ENCODE peak calls at places on chromosomes 7 and 10, in seven cellular contexts. G is cardiac muscle cell, P is cardiac fibroblast, Y is GM12865, O is fibroblast of the aortic adventitia, M is transverse colon, W is PC-3. Z is an unnamed sample.

GRCh38 chr10:116385311-116385710 is 42.3 kb upstream of the PNLIPRP3 start:
- DNase-seq in G (no peak), P (no peak), Y (peak), O (no peak), M (no peak), W (no peak), Z (no peak)

GRCh38 chr10:63137306-63137705 is 4.2 kb downstream of the NRBF2 start:
- DNase-seq in G (no peak), P (peak), Y (peak), O (no peak), M (no peak), W (no peak), Z (peak)

GRCh38 chr10:110006358-110007170 is 1.2 kb upstream of the ADD3 start:
- DNase-seq in G (peak), P (peak), Y (no peak), O (peak), M (peak), W (no peak), Z (peak)

GRCh38 chr10:59623100-59623822 is 86.4 kb downstream of the SLC16A9 start:
- DNase-seq in G (no peak), P (peak), Y (peak), O (no peak), M (no peak), W (no peak), Z (no peak)

GRCh38 chr7:138875794-138876193 is 77.8 kb upstream of the ATP6V0A4 start:
- DNase-seq in G (no peak), P (peak), Y (no peak), O (peak), M (no peak), W (peak), Z (peak)

GRCh38 chr7:137953692-137954470 is 48.0 kb downstream of the CREB3L2 start:
- DNase-seq in G (no peak), P (peak), Y (peak), O (peak), M (peak), W (peak), Z (peak)

GRCh38 chr10:48525113-48525512 is 79.8 kb downstream of the ARHGAP22 start:
- DNase-seq in G (no peak), P (no peak), Y (no peak), O (no peak), M (no peak), W (no peak), Z (no peak)

GRCh38 chr10:44069573-44069972 is 315.3 kb downstream of the CXCL12 start:
- DNase-seq in G (no peak), P (peak), Y (no peak), O (peak), M (no peak), W (no peak), Z (no peak)

GRCh38 chr7:3065724-3066143 is 22.1 kb upstream of the CARD11 start:
- DNase-seq in G (peak), P (peak), Y (peak), O (peak), M (peak), W (peak), Z (peak)

GRCh38 chr10:63703113-63703670 is 182.0 kb downstream of the REEP3 start:
- DNase-seq in G (no peak), P (peak), Y (peak), O (peak), M (no peak), W (peak), Z (peak)

GRCh38 chr10:98367626-98368451 is 47.1 kb downstream of the PYROXD2 start:
- DNase-seq in G (no peak), P (no peak), Y (no peak), O (no peak), M (no peak), W (no peak), Z (no peak)

GRCh38 chr10:929965-930364 is 1.5 kb downstream of the LARP4B start:
- DNase-seq in G (no peak), P (no peak), Y (peak), O (no peak), M (no peak), W (no peak), Z (no peak)

GRCh38 chr10:80158598-80159127 is 26.1 kb downstream of the PLAC9 start:
- DNase-seq in G (no peak), P (peak), Y (no peak), O (peak), M (peak), W (peak), Z (peak)

GRCh38 chr7:40866601-40867000 is 731.8 kb downstream of the SUGCT start:
- DNase-seq in G (peak), P (peak), Y (no peak), O (peak), M (no peak), W (no peak), Z (peak)
- H3K4me3 ChIP-seq in G (no peak), P (no peak), Y (no peak), O (no peak), M (no peak), W (no peak), Z (no peak)

DNA sequence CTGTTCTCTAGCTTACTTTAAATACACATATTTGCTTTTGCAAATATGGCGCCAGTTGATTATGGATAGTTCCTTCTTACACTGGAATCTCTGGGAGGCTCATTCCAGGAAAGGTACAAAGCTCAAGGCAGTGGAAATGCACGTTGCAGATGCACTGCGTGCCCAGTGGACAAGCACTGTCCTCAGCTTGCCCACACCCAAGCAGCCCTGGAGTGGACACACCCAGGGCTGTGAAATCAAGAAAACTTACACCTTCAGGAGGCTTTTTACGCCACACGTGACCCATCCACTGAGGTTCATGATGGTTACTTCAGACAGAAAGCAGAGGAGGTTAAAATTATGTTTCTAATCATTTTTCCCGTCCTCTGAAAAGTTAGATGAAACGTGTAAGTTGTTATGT is 248.5 kb downstream of the VTI1A start:
- DNase-seq in G (no peak), P (no peak), Y (no peak), O (no peak), M (peak), W (no peak), Z (no peak)
- TF ChIP-seq CTCF in G (no peak), P (no peak), Y (no peak), O (no peak), M (no peak), W (no peak), Z (no peak)

DNA sequence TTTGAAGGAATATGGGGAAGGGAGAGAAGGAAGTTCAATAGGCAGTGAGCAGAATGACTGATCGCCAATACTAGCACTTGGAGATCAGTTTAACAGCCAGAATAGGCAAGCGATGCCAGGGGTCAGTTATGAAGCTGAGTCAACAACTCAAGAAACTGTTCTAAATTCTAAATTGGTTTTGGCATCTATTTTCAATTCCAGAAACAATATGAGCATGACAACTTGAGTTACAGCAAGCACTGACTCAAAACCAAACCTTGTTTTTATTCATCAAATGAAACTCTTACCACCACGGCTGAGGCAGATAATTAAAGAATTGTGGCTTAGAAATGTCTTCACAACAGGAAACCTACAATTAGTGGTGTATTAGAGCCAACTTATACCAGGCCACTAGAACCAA is 180.5 kb upstream of the ASAH2 start:
- DNase-seq in G (no peak), P (peak), Y (peak), O (peak), M (no peak), W (no peak), Z (peak)
- H3K4me3 ChIP-seq in G (no peak), P (no peak), Y (peak), O (peak), M (no peak), W (no peak), Z (no peak)

GRCh38 chr7:69892790-69893189 is 294.5 kb downstream of the AUTS2 start:
- DNase-seq in G (no peak), P (no peak), Y (no peak), O (no peak), M (no peak), W (no peak), Z (no peak)

GRCh38 chr7:69896100-69896499 is 297.8 kb downstream of the AUTS2 start:
- DNase-seq in G (no peak), P (no peak), Y (no peak), O (no peak), M (no peak), W (no peak), Z (no peak)

GRCh38 chr7:69890081-69890369 is 291.8 kb downstream of the AUTS2 start:
- DNase-seq in G (no peak), P (no peak), Y (no peak), O (peak), M (no peak), W (no peak), Z (no peak)

GRCh38 chr7:69898189-69898588 is 299.9 kb downstream of the AUTS2 start:
- DNase-seq in G (no peak), P (no peak), Y (peak), O (no peak), M (no peak), W (no peak), Z (no peak)

GRCh38 chr7:69893915-69894314 is 295.6 kb downstream of the AUTS2 start:
- DNase-seq in G (no peak), P (peak), Y (peak), O (peak), M (no peak), W (no peak), Z (peak)
- TF ChIP-seq CTCF in G (peak), P (peak), Y (peak), O (peak), M (no peak), W (no peak), Z (peak)